ENCODE peak calls at places on chromosomes 16 and 17, in eight cellular contexts. One of them, this sample, is unnamed.

GRCh38 chr17:30334421-30334820 is 564 bp upstream of the TMIGD1 start:
- DNase-seq in T-helper 17 cell: no peak
- DNase-seq in activated CD4-positive, alpha-beta memory T cell treated with anti-CD3 and anti-CD28 coated beads, Interleukin-2, amount 10 ng/mL, durations not matched to agents 7 days and 5 days: no peak
- DNase-seq in LoVo: no peak
- DNase-seq in DMS153: no peak
- DNase-seq in stimulated activated CD4-positive, alpha-beta T cell treated with anti-CD3 and anti-CD28 coated beads, Interleukin-15, amount 100 ng/mL, for 48 hours: no peak
- DNase-seq in SJCRH30: no peak
- DNase-seq in hypothalamus: no peak
- DNase-seq in this sample: no peak

GRCh38 chr16:54135361-54136275 is 151.0 kb downstream of the IRX3 start:
- DNase-seq in T-helper 17 cell: no peak
- DNase-seq in activated CD4-positive, alpha-beta memory T cell treated with anti-CD3 and anti-CD28 coated beads, Interleukin-2, amount 10 ng/mL, durations not matched to agents 7 days and 5 days: no peak
- DNase-seq in LoVo: no peak
- DNase-seq in DMS153: no peak
- DNase-seq in stimulated activated CD4-positive, alpha-beta T cell treated with anti-CD3 and anti-CD28 coated beads, Interleukin-15, amount 100 ng/mL, for 48 hours: no peak
- DNase-seq in SJCRH30: no peak
- DNase-seq in hypothalamus: no peak
- DNase-seq in this sample: no peak

GRCh38 chr17:4672726-4673125 is 31.2 kb downstream of the PELP1 start:
- DNase-seq in T-helper 17 cell: no peak
- DNase-seq in activated CD4-positive, alpha-beta memory T cell treated with anti-CD3 and anti-CD28 coated beads, Interleukin-2, amount 10 ng/mL, durations not matched to agents 7 days and 5 days: no peak
- DNase-seq in LoVo: no peak
- DNase-seq in DMS153: no peak
- DNase-seq in stimulated activated CD4-positive, alpha-beta T cell treated with anti-CD3 and anti-CD28 coated beads, Interleukin-15, amount 100 ng/mL, for 48 hours: no peak
- DNase-seq in SJCRH30: no peak
- DNase-seq in hypothalamus: no peak
- DNase-seq in this sample: no peak

GRCh38 chr16:30183961-30184429 is 593 bp downstream of the CORO1A start:
- DNase-seq in T-helper 17 cell: peak
- DNase-seq in activated CD4-positive, alpha-beta memory T cell treated with anti-CD3 and anti-CD28 coated beads, Interleukin-2, amount 10 ng/mL, durations not matched to agents 7 days and 5 days: peak
- DNase-seq in LoVo: no peak
- DNase-seq in DMS153: no peak
- DNase-seq in stimulated activated CD4-positive, alpha-beta T cell treated with anti-CD3 and anti-CD28 coated beads, Interleukin-15, amount 100 ng/mL, for 48 hours: peak
- DNase-seq in SJCRH30: no peak
- DNase-seq in hypothalamus: no peak
- DNase-seq in this sample: peak

GRCh38 chr17:40548491-40548981 is 16.7 kb downstream of the CCR7 start:
- DNase-seq in T-helper 17 cell: no peak
- DNase-seq in activated CD4-positive, alpha-beta memory T cell treated with anti-CD3 and anti-CD28 coated beads, Interleukin-2, amount 10 ng/mL, durations not matched to agents 7 days and 5 days: no peak
- DNase-seq in LoVo: no peak
- DNase-seq in DMS153: no peak
- DNase-seq in stimulated activated CD4-positive, alpha-beta T cell treated with anti-CD3 and anti-CD28 coated beads, Interleukin-15, amount 100 ng/mL, for 48 hours: no peak
- DNase-seq in SJCRH30: no peak
- DNase-seq in hypothalamus: no peak
- DNase-seq in this sample: no peak

GRCh38 chr17:73324711-73325526 is 13.1 kb upstream of the CDC42EP4 start:
- DNase-seq in T-helper 17 cell: no peak
- DNase-seq in activated CD4-positive, alpha-beta memory T cell treated with anti-CD3 and anti-CD28 coated beads, Interleukin-2, amount 10 ng/mL, durations not matched to agents 7 days and 5 days: no peak
- DNase-seq in LoVo: no peak
- DNase-seq in DMS153: no peak
- DNase-seq in stimulated activated CD4-positive, alpha-beta T cell treated with anti-CD3 and anti-CD28 coated beads, Interleukin-15, amount 100 ng/mL, for 48 hours: no peak
- DNase-seq in SJCRH30: no peak
- DNase-seq in hypothalamus: no peak
- DNase-seq in this sample: no peak

GRCh38 chr17:63843387-63844292 is 1.2 kb upstream of the SMARCD2 start:
- DNase-seq in T-helper 17 cell: no peak
- DNase-seq in activated CD4-positive, alpha-beta memory T cell treated with anti-CD3 and anti-CD28 coated beads, Interleukin-2, amount 10 ng/mL, durations not matched to agents 7 days and 5 days: peak
- DNase-seq in LoVo: peak
- DNase-seq in DMS153: no peak
- DNase-seq in stimulated activated CD4-positive, alpha-beta T cell treated with anti-CD3 and anti-CD28 coated beads, Interleukin-15, amount 100 ng/mL, for 48 hours: no peak
- DNase-seq in SJCRH30: peak
- DNase-seq in hypothalamus: peak
- DNase-seq in this sample: peak

GRCh38 chr17:68453991-68454665 is 3.2 kb downstream of the WIPI1 start:
- DNase-seq in T-helper 17 cell: no peak
- DNase-seq in activated CD4-positive, alpha-beta memory T cell treated with anti-CD3 and anti-CD28 coated beads, Interleukin-2, amount 10 ng/mL, durations not matched to agents 7 days and 5 days: no peak
- DNase-seq in LoVo: no peak
- DNase-seq in DMS153: no peak
- DNase-seq in stimulated activated CD4-positive, alpha-beta T cell treated with anti-CD3 and anti-CD28 coated beads, Interleukin-15, amount 100 ng/mL, for 48 hours: no peak
- DNase-seq in SJCRH30: no peak
- DNase-seq in hypothalamus: no peak
- DNase-seq in this sample: no peak

GRCh38 chr17:34254651-34255380 is at the start of gene CCL2:
- DNase-seq in T-helper 17 cell: no peak
- DNase-seq in activated CD4-positive, alpha-beta memory T cell treated with anti-CD3 and anti-CD28 coated beads, Interleukin-2, amount 10 ng/mL, durations not matched to agents 7 days and 5 days: no peak
- DNase-seq in LoVo: no peak
- DNase-seq in DMS153: peak
- DNase-seq in stimulated activated CD4-positive, alpha-beta T cell treated with anti-CD3 and anti-CD28 coated beads, Interleukin-15, amount 100 ng/mL, for 48 hours: no peak
- DNase-seq in SJCRH30: peak
- DNase-seq in hypothalamus: peak
- DNase-seq in this sample: no peak

This sample was measured in effector CD8-positive, alpha-beta T cell.